ENCODE peak calls at places on chromosomes 3 and 15, in four cellular contexts. O is K562, A is GM12878, E is HepG2. K is an unnamed sample.

GRCh38 chr3:134367869-134368750 is 6.1 kb downstream of the AMOTL2 start:
- DNase-seq in O (no peak), E (no peak), A (no peak), K (no peak)

GRCh38 chr3:191966556-191966955 is 505.6 kb downstream of the PYDC2 start:
- DNase-seq in O (no peak), A (no peak), E (no peak), K (no peak)

GRCh38 chr3:161854232-161854771 is 357.7 kb downstream of the OTOL1 start:
- DNase-seq in A (no peak), O (no peak), E (peak; percentile 59), K (peak; percentile 65)

GRCh38 chr15:28128036-28128435 is 28.9 kb upstream of the OCA2 start:
- DNase-seq in A (no peak), O (no peak), E (no peak), K (no peak)

GRCh38 chr15:71801935-71802655 is 8.3 kb upstream of the NR2E3 start:
- DNase-seq in A (no peak), O (no peak), E (no peak), K (no peak)

GRCh38 chr15:69792823-69793222 is 304.9 kb downstream of the TLE3 start:
- DNase-seq in E (no peak), O (no peak), A (no peak), K (no peak)

GRCh38 chr15:77027697-77028450 is 32.9 kb downstream of the PSTPIP1 start:
- DNase-seq in A (no peak), O (peak; percentile 91), E (no peak), K (peak; percentile 66)

GRCh38 chr3:52299815-52300611 is 12.4 kb downstream of the GLYCTK start:
- DNase-seq in O (peak; percentile 83), A (no peak), E (peak; percentile 65), K (peak; percentile 26)

GRCh38 chr15:63942486-63943365 is 103.6 kb downstream of the DAPK2 start:
- DNase-seq in E (no peak), O (no peak), A (peak; percentile 16), K (peak; percentile 3)

GRCh38 chr3:181075098-181075497 is 85.6 kb upstream of the DNAJC19 start:
- DNase-seq in A (no peak), E (no peak), O (no peak), K (peak; percentile 35)

GRCh38 chr3:51539291-51539891 is 872 bp downstream of the RAD54L2 start:
- DNase-seq in E (no peak), O (peak; percentile 50), A (no peak), K (peak; percentile 20)

GRCh38 chr3:160286231-160286630 is 61.0 kb downstream of the C3orf80 start:
- DNase-seq in O (no peak), A (no peak), E (no peak), K (no peak)

GRCh38 chr15:88546248-88547129 is at the start of gene DET1:
- DNase-seq in A (peak; percentile 93), E (peak; percentile 92), O (peak; percentile 92), K (peak; percentile 95)

GRCh38 chr15:88541709-88542341 is 4.7 kb downstream of the DET1 start:
- DNase-seq in A (no peak), E (no peak), O (no peak), K (no peak)

GRCh38 chr15:88539441-88539840 is 7.0 kb downstream of the DET1 start:
- DNase-seq in A (no peak), O (no peak), E (no peak), K (no peak)

GRCh38 chr15:88542342-88542733 is 4.1 kb downstream of the DET1 start:
- DNase-seq in A (no peak), E (no peak), O (peak; percentile 30), K (no peak)

DNA sequence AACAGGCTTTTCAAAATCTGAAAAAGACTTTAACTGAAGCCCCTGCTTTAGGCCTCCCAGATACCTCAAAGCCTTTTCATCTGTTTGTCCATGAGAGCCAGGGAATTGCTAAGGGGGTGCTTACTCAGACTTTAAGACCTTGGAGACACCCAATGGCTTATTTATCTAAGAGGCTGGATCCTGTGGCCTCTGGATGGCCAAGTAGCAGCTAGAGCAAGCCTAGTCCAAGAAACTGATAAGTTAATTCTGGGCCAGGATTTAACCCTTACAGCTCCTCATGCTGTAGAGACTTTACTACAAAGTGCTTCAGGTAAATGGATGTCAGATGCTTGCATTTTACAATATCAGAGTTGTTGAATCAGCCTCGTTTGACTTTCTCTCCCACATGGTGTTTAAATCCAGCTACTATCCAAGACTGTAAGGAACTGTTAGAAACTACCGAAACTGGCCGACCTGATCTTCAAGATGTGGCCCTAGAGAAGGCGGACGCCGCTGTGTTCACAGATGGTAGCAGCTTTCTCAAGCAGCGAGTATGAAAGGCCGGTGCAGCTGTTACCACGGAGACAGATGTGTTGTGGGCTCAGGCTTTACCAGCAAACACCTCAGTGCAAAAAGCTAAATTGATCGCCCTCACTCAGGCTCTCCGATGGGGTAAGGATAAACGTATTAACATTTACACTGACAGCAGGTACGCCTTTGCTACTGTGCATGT is 3.3 kb downstream of the DET1 start:
- DNase-seq in O (no peak), A (no peak), E (no peak), K (no peak)
- TF ChIP-seq TCF7 in O (no peak), A (no peak), E (no peak), K (no peak)

DNA sequence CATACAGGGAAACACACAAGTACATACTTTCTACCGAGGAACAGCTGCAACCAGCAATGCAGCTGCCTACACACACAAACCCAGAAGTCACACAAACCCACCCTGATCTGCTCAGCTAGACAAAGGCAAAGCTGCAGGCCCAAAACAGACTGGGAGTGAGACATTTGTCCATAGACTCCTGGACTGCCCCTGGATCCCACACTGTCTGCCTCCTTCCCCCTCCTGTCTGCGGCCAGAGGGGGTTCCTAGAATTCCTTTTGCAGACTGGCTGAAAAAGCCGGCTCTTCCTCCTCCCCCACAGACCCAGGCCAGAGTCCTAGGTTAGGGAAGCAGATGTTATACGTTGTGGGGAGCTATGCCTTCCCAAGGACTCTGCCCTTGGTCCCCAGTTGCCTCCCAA is 37.2 kb upstream of the CILP start:
- DNase-seq in A (no peak), O (no peak), E (no peak), K (no peak)
- TF ChIP-seq TCF7 in A (no peak), O (no peak), E (no peak), K (no peak)

GRCh38 chr3:47283193-47283537 is 421 bp downstream of the KLHL18 start:
- DNase-seq in A (no peak), O (no peak), E (no peak), K (no peak)
- TF ChIP-seq TCF7 in A (no peak), O (no peak), E (no peak), K (no peak)

GRCh38 chr15:33309602-33310276 is 1.0 kb upstream of the RYR3 start:
- DNase-seq in E (no peak), O (no peak), A (no peak), K (peak; percentile 51)
- TF ChIP-seq TCF7 in E (no peak), O (no peak), A (no peak), K (no peak)

GRCh38 chr3:42530073-42530472 is 27.6 kb downstream of the VIPR1 start:
- DNase-seq in E (no peak), A (no peak), O (no peak), K (no peak)

GRCh38 chr3:42527368-42527917 is 25.0 kb downstream of the VIPR1 start:
- DNase-seq in O (no peak), E (no peak), A (no peak), K (no peak)

GRCh38 chr3:42526616-42527367 is 24.3 kb downstream of the VIPR1 start:
- DNase-seq in O (peak; percentile 61), E (no peak), A (no peak), K (peak; percentile 30)

GRCh38 chr3:42531470-42531869 is 29.0 kb downstream of the VIPR1 start:
- DNase-seq in O (no peak), A (no peak), E (no peak), K (no peak)

GRCh38 chr3:42529463-42529862 is 27.0 kb downstream of the VIPR1 start:
- DNase-seq in E (no peak), O (no peak), A (no peak), K (no peak)
- TF ChIP-seq TCF7 in E (no peak), O (no peak), A (no peak), K (no peak)

DNA sequence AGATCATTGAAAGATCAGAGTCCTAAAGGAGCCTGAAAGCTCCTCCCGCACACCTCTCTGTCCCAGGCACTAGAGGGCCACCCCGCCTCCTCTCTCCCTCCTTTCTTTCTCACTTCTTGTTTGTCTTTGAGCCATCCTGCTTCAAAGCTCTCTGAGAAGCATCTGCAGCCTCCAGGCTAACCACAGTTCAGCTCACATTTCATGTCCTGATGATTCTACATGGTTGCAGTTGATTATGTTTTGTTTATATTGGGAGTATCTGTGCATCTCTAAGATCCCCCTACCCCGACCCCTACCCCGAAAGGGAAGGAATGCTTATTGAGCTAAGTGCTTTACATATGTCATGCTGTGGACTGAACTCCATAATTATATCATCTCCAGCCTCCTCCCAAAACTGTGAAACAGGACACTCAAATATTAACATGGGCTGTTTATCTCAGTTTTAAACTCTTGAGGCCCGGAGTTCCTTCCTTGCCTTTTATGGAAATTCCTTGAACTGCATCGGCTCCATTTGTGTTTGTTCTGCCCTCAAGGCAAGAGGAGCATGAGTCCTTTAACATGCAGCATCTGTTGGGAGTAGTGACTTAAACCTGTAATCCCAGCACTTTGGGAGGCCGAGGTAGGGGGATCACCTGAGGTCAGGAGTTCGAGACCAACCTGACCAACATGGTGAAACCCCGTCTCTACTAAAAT is 30.9 kb downstream of the MGLL start:
- DNase-seq in O (peak; percentile 15), E (no peak), A (peak; percentile 41), K (peak; percentile 49)
- TF ChIP-seq TCF7 in O (no peak), E (no peak), A (no peak), K (no peak)

GRCh38 chr15:21261965-21262850 is 178.1 kb downstream of the POTEB3 start:
- DNase-seq in E (no peak), O (peak; percentile 17), A (no peak), K (no peak)
- TF ChIP-seq TCF7 in E (no peak), O (no peak), A (no peak), K (no peak)

DNA sequence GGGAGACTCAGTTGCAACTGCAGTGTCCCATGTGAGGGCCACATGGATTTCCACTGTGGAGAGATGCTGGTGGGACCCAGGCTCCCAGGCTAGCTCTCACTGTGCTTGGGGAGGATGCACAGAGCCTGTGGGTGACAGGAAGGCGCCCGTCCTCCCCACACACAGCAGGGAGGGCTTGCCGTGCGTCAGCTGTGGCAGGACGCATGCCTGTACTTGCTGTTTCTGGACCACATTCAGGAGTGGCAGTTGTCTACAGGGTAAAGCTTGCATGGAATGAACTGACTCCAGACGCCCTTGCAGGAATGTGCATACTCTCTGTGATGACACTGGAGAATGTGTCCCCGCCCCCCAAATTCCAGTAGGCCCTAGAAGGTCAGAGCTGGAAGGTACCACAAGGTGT is 63.8 kb upstream of the SNRPA1 start:
- DNase-seq in E (peak; percentile 8), A (no peak), O (no peak), K (no peak)
- TF ChIP-seq TCF7 in E (no peak), A (no peak), O (no peak), K (no peak)